ENCODE peak calls at places on chromosomes 6 and 20, in four cellular contexts. One of them, this sample, is unnamed.
A peak's percentile ranks its signal among the peaks of the same experiment; 100 is the strongest.

GRCh38 chr6:167811040-167811439 is 15.7 kb upstream of the AFDN start:
- DNase-seq in psoas muscle: no peak
- DNase-seq in lower lobe of right lung: no peak
- DNase-seq in tibial nerve: no peak
- DNase-seq in this sample: no peak

GRCh38 chr6:110537208-110538123 is 61.1 kb upstream of the SLC22A16 start:
- DNase-seq in psoas muscle: no peak
- DNase-seq in lower lobe of right lung: no peak
- DNase-seq in tibial nerve: no peak
- DNase-seq in this sample: no peak

GRCh38 chr6:18528084-18528743 is 141.1 kb downstream of the RNF144B start:
- DNase-seq in psoas muscle: no peak
- DNase-seq in lower lobe of right lung: no peak
- DNase-seq in tibial nerve: no peak
- DNase-seq in this sample: no peak

GRCh38 chr20:53556267-53556897 is 37.3 kb downstream of the ZNF217 start:
- DNase-seq in psoas muscle: no peak
- DNase-seq in lower lobe of right lung: no peak
- DNase-seq in tibial nerve: no peak
- DNase-seq in this sample: no peak

GRCh38 chr6:98416027-98416426 is 418.3 kb upstream of the POU3F2 start:
- DNase-seq in psoas muscle: no peak
- DNase-seq in lower lobe of right lung: no peak
- DNase-seq in tibial nerve: no peak
- DNase-seq in this sample: no peak

GRCh38 chr6:29419516-29419915 is 4.8 kb downstream of the OR12D1 start:
- DNase-seq in psoas muscle: no peak
- DNase-seq in lower lobe of right lung: no peak
- DNase-seq in tibial nerve: no peak
- DNase-seq in this sample: no peak

GRCh38 chr20:60037120-60037499 is 78.9 kb downstream of the CDH26 start:
- DNase-seq in psoas muscle: no peak
- DNase-seq in lower lobe of right lung: no peak
- DNase-seq in tibial nerve: no peak
- DNase-seq in this sample: no peak

GRCh38 chr6:25248100-25248499 is 31.1 kb upstream of the CARMIL1 start:
- DNase-seq in psoas muscle: no peak
- DNase-seq in lower lobe of right lung: no peak
- DNase-seq in tibial nerve: no peak
- DNase-seq in this sample: no peak

GRCh38 chr6:156773935-156774871 is 3.0 kb upstream of the ARID1B start:
- DNase-seq in psoas muscle: no peak
- DNase-seq in lower lobe of right lung: no peak
- DNase-seq in tibial nerve: no peak
- DNase-seq in this sample: no peak

GRCh38 chr6:14747881-14748520 is 497.9 kb upstream of the JARID2 start:
- DNase-seq in psoas muscle: no peak
- DNase-seq in lower lobe of right lung: no peak
- DNase-seq in tibial nerve: no peak
- DNase-seq in this sample: no peak

GRCh38 chr6:15036690-15037245 is 209.1 kb upstream of the JARID2 start:
- DNase-seq in psoas muscle: peak; percentile 95
- DNase-seq in lower lobe of right lung: no peak
- DNase-seq in tibial nerve: peak; percentile 15
- DNase-seq in this sample: peak; percentile 78

GRCh38 chr6:80636689-80637088 is 530.2 kb downstream of the BCKDHB start:
- DNase-seq in psoas muscle: no peak
- DNase-seq in lower lobe of right lung: no peak
- DNase-seq in tibial nerve: no peak
- DNase-seq in this sample: no peak

GRCh38 chr6:41488392-41489129 is 57.6 kb upstream of the FOXP4 start:
- DNase-seq in psoas muscle: peak; percentile 56
- DNase-seq in lower lobe of right lung: no peak
- DNase-seq in tibial nerve: peak; percentile 18
- DNase-seq in this sample: peak; percentile 74

GRCh38 chr6:16633465-16633864 is 127.8 kb downstream of the ATXN1 start:
- DNase-seq in psoas muscle: no peak
- DNase-seq in lower lobe of right lung: no peak
- DNase-seq in tibial nerve: no peak
- DNase-seq in this sample: peak; percentile 22

GRCh38 chr6:164039954-164040375 is 625.4 kb downstream of the QKI start:
- DNase-seq in psoas muscle: peak; percentile 82
- DNase-seq in lower lobe of right lung: peak; percentile 68
- DNase-seq in tibial nerve: no peak
- DNase-seq in this sample: peak; percentile 50

GRCh38 chr6:4320860-4321259 is 185.5 kb upstream of the ECI2 start:
- DNase-seq in psoas muscle: no peak
- DNase-seq in lower lobe of right lung: no peak
- DNase-seq in tibial nerve: no peak
- DNase-seq in this sample: no peak

GRCh38 chr6:126535585-126535984 is 195.7 kb downstream of the CENPW start:
- DNase-seq in psoas muscle: no peak
- DNase-seq in lower lobe of right lung: no peak
- DNase-seq in tibial nerve: no peak
- DNase-seq in this sample: no peak
- H3K4me3 ChIP-seq in psoas muscle: no peak overlapping the region
- H3K4me3 ChIP-seq in lower lobe of right lung: no peak overlapping the region
- H3K4me3 ChIP-seq in tibial nerve: no peak overlapping the region
- H3K4me3 ChIP-seq in this sample: no peak overlapping the region

GRCh38 chr6:8672882-8673281 is 237.5 kb upstream of the SLC35B3 start:
- DNase-seq in psoas muscle: no peak
- DNase-seq in lower lobe of right lung: no peak
- DNase-seq in tibial nerve: no peak
- DNase-seq in this sample: no peak

GRCh38 chr6:8674088-8674487 is 238.7 kb upstream of the SLC35B3 start:
- DNase-seq in psoas muscle: no peak
- DNase-seq in lower lobe of right lung: no peak
- DNase-seq in tibial nerve: no peak
- DNase-seq in this sample: no peak

DNA sequence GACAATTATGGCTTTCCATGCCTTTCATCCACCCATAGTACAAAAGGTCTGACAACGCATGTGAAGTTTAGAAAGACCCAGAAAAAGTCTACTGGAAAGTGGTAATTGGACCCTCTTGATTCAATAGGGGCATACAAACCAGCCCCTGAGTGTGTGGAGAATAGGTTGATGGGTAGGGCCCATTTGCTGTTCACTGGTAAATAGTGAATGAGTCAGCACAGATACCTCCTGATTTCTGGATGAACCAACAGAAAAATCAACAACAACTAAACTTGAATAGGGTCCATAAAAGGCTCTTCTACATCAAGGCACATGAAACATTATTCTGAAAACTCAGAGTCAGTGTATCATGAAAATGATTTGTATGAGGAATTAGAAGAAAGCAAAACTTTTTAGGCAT is 235.4 kb upstream of the SLC35B3 start:
- DNase-seq in psoas muscle: no peak
- DNase-seq in lower lobe of right lung: no peak
- DNase-seq in tibial nerve: no peak
- DNase-seq in this sample: no peak
- H3K27ac ChIP-seq in psoas muscle: no peak overlapping the region
- H3K27ac ChIP-seq in lower lobe of right lung: no peak overlapping the region
- H3K27ac ChIP-seq in tibial nerve: no peak overlapping the region
- H3K27ac ChIP-seq in this sample: no peak overlapping the region

GRCh38 chr20:63863798-63864544 is 1.1 kb upstream of the TPD52L2 start:
- DNase-seq in psoas muscle: peak; percentile 91
- DNase-seq in lower lobe of right lung: peak; percentile 95
- DNase-seq in tibial nerve: peak; percentile 72
- DNase-seq in this sample: peak; percentile 87

GRCh38 chr20:63863021-63863797 is 1.9 kb upstream of the TPD52L2 start:
- DNase-seq in psoas muscle: no peak
- DNase-seq in lower lobe of right lung: no peak
- DNase-seq in tibial nerve: no peak
- DNase-seq in this sample: no peak

GRCh38 chr20:63864545-63864977 is 509 bp upstream of the TPD52L2 start:
- DNase-seq in psoas muscle: no peak
- DNase-seq in lower lobe of right lung: no peak
- DNase-seq in tibial nerve: no peak
- DNase-seq in this sample: no peak

GRCh38 chr20:63864978-63865640 is at the start of gene TPD52L2:
- DNase-seq in psoas muscle: peak; percentile 99
- DNase-seq in lower lobe of right lung: peak; percentile 99
- DNase-seq in tibial nerve: peak; percentile 98
- DNase-seq in this sample: peak; percentile 98

GRCh38 chr20:63868264-63868663 is 3.2 kb downstream of the TPD52L2 start:
- DNase-seq in psoas muscle: no peak
- DNase-seq in lower lobe of right lung: no peak
- DNase-seq in tibial nerve: no peak
- DNase-seq in this sample: no peak
- H3K27me3 ChIP-seq in psoas muscle: no peaks in the 10 kb centered on the region
- H3K27me3 ChIP-seq in lower lobe of right lung: no peaks in the 10 kb centered on the region
- H3K27me3 ChIP-seq in tibial nerve: no peaks in the 10 kb centered on the region
- H3K27me3 ChIP-seq in this sample: no peaks in the 10 kb centered on the region

DNA sequence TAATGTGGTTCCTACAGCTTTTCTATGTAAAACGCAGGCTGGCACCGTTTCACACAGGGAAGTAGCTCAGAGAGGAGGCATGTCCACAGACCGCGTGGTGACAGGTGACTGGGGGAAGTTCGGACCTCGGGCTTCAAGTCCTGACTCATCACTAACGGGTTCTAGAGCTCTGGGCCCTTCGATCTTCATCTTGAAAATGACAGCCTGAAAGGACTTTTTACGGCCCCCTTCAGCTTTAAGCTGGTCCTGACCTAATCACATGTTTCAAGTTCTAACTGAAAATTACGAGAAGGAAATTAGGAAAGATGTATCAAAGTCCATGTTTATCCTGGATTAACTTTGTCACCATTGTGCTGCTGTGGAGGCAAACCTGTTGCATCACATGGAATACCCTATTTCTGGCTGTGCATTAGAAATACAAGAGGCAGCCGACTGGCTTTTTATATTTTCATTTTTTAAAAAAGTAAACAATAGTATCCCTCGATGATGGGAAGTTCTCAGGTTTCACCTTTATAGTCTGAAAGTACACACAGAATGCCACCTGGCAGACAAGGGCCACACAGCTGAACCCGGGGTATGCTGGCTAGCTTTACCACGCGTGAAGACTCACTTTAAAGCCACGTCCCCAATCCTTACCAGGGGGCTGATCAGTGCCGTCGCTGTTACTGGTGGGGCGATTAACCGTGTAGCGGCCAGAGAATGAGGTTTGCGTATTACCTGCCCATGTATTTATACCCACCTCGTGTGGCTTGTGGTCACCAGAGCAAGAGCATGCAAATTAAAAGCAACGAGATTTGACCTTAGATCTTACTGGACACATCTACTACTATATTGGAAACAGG is 1.9 kb downstream of the MAN1A1 start:
- DNase-seq in psoas muscle: no peak
- DNase-seq in lower lobe of right lung: peak; percentile 78
- DNase-seq in tibial nerve: no peak
- DNase-seq in this sample: no peak
- H3K4me3 ChIP-seq in psoas muscle: peak overlapping the region; percentile 87
- H3K4me3 ChIP-seq in lower lobe of right lung: peak overlapping the region; percentile 91
- H3K4me3 ChIP-seq in tibial nerve: peak overlapping the region; percentile 93
- H3K4me3 ChIP-seq in this sample: peak overlapping the region; percentile 81

GRCh38 chr20:33431797-33432381 is 11.7 kb downstream of the SNTA1 start:
- DNase-seq in psoas muscle: no peak
- DNase-seq in lower lobe of right lung: no peak
- DNase-seq in tibial nerve: no peak
- DNase-seq in this sample: no peak
- H3K27ac ChIP-seq in psoas muscle: peak overlapping the region; percentile 98
- H3K27ac ChIP-seq in lower lobe of right lung: no peak overlapping the region
- H3K27ac ChIP-seq in tibial nerve: peak overlapping the region; percentile 93
- H3K27ac ChIP-seq in this sample: peak overlapping the region; percentile 96

DNA sequence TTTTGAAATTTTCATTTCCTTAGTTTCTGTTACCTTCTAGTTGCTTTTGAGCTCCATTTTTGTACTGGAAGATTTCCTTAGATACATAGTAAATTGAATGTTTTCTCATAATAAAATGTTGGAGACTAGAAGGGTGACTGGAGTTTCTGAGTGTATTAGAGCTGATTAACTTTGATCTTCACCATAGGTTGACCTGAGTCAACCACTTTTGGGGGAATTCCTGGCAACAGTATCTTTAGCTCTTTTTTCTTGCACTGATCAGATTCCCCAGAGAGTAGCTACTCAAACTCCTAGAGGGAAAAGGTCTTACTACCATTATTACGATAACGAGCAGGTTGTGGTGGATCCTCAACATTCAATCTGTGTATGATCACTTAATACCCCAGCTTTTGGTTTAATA is 72.7 kb downstream of the KHDC1L start:
- DNase-seq in psoas muscle: no peak
- DNase-seq in lower lobe of right lung: no peak
- DNase-seq in tibial nerve: no peak
- DNase-seq in this sample: no peak
- H3K27me3 ChIP-seq in psoas muscle: no peaks in the 10 kb centered on the region
- H3K27me3 ChIP-seq in lower lobe of right lung: no peaks in the 10 kb centered on the region
- H3K27me3 ChIP-seq in tibial nerve: no peaks in the 10 kb centered on the region
- H3K27me3 ChIP-seq in this sample: no peaks in the 10 kb centered on the region

DNA sequence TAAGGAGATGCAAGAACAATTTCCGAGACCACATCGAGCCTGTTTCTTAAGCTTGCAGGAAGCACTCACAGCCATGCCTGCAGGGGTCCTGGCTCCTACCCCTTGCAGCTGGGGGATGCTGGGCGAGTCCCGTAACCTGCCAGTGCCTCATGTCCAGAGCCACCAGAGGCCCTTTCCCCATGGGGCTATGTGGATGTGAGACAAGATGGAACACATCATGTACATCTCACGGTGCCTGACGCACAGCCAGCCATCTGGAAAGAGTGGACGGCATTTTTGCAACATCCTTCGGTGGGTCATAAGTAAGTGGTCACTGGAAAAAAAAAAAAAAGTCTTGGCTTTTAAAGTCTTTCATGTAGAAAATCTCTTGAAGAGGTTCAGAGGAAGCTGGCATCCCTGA is 72.8 kb downstream of the CDH4 start:
- DNase-seq in psoas muscle: no peak
- DNase-seq in lower lobe of right lung: no peak
- DNase-seq in tibial nerve: no peak
- DNase-seq in this sample: no peak
- H3K4me3 ChIP-seq in psoas muscle: no peak overlapping the region
- H3K4me3 ChIP-seq in lower lobe of right lung: no peak overlapping the region
- H3K4me3 ChIP-seq in tibial nerve: no peak overlapping the region
- H3K4me3 ChIP-seq in this sample: no peak overlapping the region

This sample was measured in right cardiac atrium.